ENCODE peak calls at places on chromosomes 4 and X, in four cellular contexts. One of them, this sample, is unnamed.

GRCh38 chr4:109947457-109947856 is 34.8 kb downstream of the EGF start:
- DNase-seq in HepG2: no peak
- DNase-seq in WTC11: no peak
- DNase-seq in K562: no peak
- DNase-seq in this sample: no peak

GRCh38 chr4:8274772-8275241 is 5.3 kb downstream of the HTRA3 start:
- DNase-seq in HepG2: no peak
- DNase-seq in WTC11: no peak
- DNase-seq in K562: no peak
- DNase-seq in this sample: no peak

GRCh38 chrX:153908219-153908875 is 3.9 kb downstream of the AVPR2 start:
- DNase-seq in HepG2: no peak
- DNase-seq in WTC11: no peak
- DNase-seq in K562: no peak
- DNase-seq in this sample: no peak

GRCh38 chr4:123462007-123462406 is 65.4 kb downstream of the SPRY1 start:
- DNase-seq in WTC11: no peak
- DNase-seq in K562: no peak
- DNase-seq in HepG2: peak
- DNase-seq in this sample: no peak

GRCh38 chr4:90246841-90247240 is 119.6 kb downstream of the CCSER1 start:
- DNase-seq in WTC11: no peak
- DNase-seq in K562: no peak
- DNase-seq in HepG2: no peak
- DNase-seq in this sample: no peak

GRCh38 chr4:101835121-101835904 is 44.8 kb downstream of the BANK1 start:
- DNase-seq in WTC11: no peak
- DNase-seq in HepG2: peak
- DNase-seq in K562: no peak
- DNase-seq in this sample: no peak

GRCh38 chrX:132741706-132742105 is 216.7 kb downstream of the HS6ST2 start:
- DNase-seq in WTC11: no peak
- DNase-seq in HepG2: no peak
- DNase-seq in K562: no peak
- DNase-seq in this sample: no peak

GRCh38 chrX:76893930-76894329 is 466.4 kb downstream of the MAGEE1 start:
- DNase-seq in K562: no peak
- DNase-seq in HepG2: no peak
- DNase-seq in WTC11: no peak
- DNase-seq in this sample: no peak

GRCh38 chr4:10983274-10983673 is 298.7 kb upstream of the CLNK start:
- DNase-seq in K562: no peak
- DNase-seq in HepG2: no peak
- DNase-seq in WTC11: no peak
- DNase-seq in this sample: no peak

GRCh38 chrX:34585561-34585960 is 71.5 kb downstream of the TMEM47 start:
- DNase-seq in WTC11: no peak
- DNase-seq in HepG2: no peak
- DNase-seq in K562: no peak
- DNase-seq in this sample: no peak

GRCh38 chr4:154349829-154350228 is 141.8 kb downstream of the DCHS2 start:
- DNase-seq in K562: no peak
- DNase-seq in HepG2: peak
- DNase-seq in WTC11: no peak
- DNase-seq in this sample: peak

GRCh38 chr4:176354884-176355283 is 35.1 kb downstream of the SPCS3 start:
- DNase-seq in WTC11: no peak
- DNase-seq in HepG2: no peak
- DNase-seq in K562: no peak
- DNase-seq in this sample: no peak

DNA sequence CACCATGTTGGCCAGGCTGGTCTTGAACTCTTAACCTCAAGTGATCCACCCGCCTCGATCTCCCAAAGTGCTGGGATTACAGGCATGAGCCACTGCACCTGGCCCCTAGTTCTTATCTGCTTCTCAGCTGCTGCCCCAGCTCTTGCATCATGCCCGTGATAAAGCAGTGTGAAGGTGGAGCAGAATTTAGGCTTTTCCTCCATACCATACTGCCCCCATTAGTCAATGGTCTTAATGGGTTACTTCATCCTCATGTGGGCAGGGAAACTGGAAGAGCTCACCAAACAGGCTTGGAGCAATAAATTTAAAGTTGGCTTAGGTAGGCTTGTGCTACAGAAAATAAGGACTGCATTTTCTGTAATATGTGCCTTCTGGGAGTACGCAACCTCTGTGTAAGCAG is 636.9 kb upstream of the BOD1L1 start:
- DNase-seq in K562: no peak
- DNase-seq in WTC11: peak
- DNase-seq in HepG2: no peak
- DNase-seq in this sample: no peak
- TF ChIP-seq ELF4 in K562: no peak
- TF ChIP-seq ELF4 in WTC11: no peak
- TF ChIP-seq ELF4 in HepG2: no peak
- TF ChIP-seq ELF4 in this sample: no peak

DNA sequence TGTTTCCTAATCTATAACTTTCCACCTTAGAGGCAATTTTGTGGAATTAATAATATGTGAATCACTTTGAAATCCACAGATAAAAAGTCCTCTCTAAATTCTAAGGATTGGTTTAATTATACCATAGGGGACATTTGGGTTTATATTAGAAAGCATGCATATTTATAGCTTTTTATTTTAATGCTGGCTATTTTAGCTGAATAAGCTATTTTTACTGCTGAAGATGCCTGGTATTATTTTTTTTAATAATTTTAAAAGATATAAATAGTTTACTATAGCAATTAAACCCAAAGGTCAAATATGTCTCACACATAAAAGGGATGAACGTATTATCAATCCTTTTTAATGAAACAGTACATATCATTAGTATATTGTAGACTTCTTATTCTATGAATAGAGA is 415.4 kb downstream of the MAGEB5 start:
- DNase-seq in HepG2: no peak
- DNase-seq in WTC11: no peak
- DNase-seq in K562: no peak
- DNase-seq in this sample: no peak
- TF ChIP-seq ELF4 in HepG2: no peak
- TF ChIP-seq ELF4 in WTC11: no peak
- TF ChIP-seq ELF4 in K562: no peak
- TF ChIP-seq ELF4 in this sample: no peak

GRCh38 chrX:11205796-11206195 is 87.4 kb upstream of the AMELX start:
- DNase-seq in WTC11: no peak
- DNase-seq in HepG2: no peak
- DNase-seq in K562: no peak
- DNase-seq in this sample: no peak

GRCh38 chrX:11214346-11215190 is 78.6 kb upstream of the AMELX start:
- DNase-seq in HepG2: no peak
- DNase-seq in K562: no peak
- DNase-seq in WTC11: no peak
- DNase-seq in this sample: no peak

GRCh38 chrX:11209798-11210197 is 83.4 kb upstream of the AMELX start:
- DNase-seq in HepG2: no peak
- DNase-seq in WTC11: no peak
- DNase-seq in K562: no peak
- DNase-seq in this sample: no peak

GRCh38 chrX:11212741-11213140 is 80.5 kb upstream of the AMELX start:
- DNase-seq in K562: peak
- DNase-seq in HepG2: no peak
- DNase-seq in WTC11: peak
- DNase-seq in this sample: no peak

GRCh38 chrX:11210397-11210796 is 82.8 kb upstream of the AMELX start:
- DNase-seq in HepG2: no peak
- DNase-seq in WTC11: no peak
- DNase-seq in K562: no peak
- DNase-seq in this sample: no peak
- TF ChIP-seq ELF4 in HepG2: no peak
- TF ChIP-seq ELF4 in WTC11: no peak
- TF ChIP-seq ELF4 in K562: no peak
- TF ChIP-seq ELF4 in this sample: no peak

GRCh38 chrX:115948018-115948923 is 222.3 kb upstream of the AGTR2 start:
- DNase-seq in WTC11: no peak
- DNase-seq in HepG2: peak
- DNase-seq in K562: no peak
- DNase-seq in this sample: peak
- TF ChIP-seq ELF4 in WTC11: no peak
- TF ChIP-seq ELF4 in HepG2: no peak
- TF ChIP-seq ELF4 in K562: no peak
- TF ChIP-seq ELF4 in this sample: no peak

DNA sequence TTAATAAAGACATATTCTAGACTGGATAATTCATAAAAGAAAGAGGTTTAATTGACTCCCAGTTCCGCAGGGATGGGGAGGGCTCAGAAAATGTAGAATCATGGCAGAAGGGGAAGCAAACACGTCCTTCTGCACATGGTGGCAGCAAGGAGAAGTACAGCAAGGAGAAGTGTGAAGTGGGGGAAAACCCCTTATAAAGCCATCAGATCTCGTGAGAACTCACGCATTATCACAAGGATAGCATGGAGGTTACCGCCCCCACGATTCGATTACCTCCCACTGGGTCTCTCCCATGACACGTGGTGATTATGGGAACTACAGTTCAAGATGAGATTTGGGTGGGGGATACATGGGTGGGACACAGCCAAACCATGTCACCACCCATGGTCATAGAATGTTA is 58.3 kb downstream of the MTNR1A start:
- DNase-seq in WTC11: no peak
- DNase-seq in HepG2: no peak
- DNase-seq in K562: no peak
- DNase-seq in this sample: no peak
- TF ChIP-seq ELF4 in WTC11: no peak
- TF ChIP-seq ELF4 in HepG2: no peak
- TF ChIP-seq ELF4 in K562: no peak
- TF ChIP-seq ELF4 in this sample: no peak

GRCh38 chr4:91958651-91959050 is 345.1 kb upstream of the GRID2 start:
- DNase-seq in HepG2: no peak
- DNase-seq in WTC11: peak
- DNase-seq in K562: no peak
- DNase-seq in this sample: peak
- TF ChIP-seq ELF4 in HepG2: no peak
- TF ChIP-seq ELF4 in WTC11: no peak
- TF ChIP-seq ELF4 in K562: no peak
- TF ChIP-seq ELF4 in this sample: no peak

DNA sequence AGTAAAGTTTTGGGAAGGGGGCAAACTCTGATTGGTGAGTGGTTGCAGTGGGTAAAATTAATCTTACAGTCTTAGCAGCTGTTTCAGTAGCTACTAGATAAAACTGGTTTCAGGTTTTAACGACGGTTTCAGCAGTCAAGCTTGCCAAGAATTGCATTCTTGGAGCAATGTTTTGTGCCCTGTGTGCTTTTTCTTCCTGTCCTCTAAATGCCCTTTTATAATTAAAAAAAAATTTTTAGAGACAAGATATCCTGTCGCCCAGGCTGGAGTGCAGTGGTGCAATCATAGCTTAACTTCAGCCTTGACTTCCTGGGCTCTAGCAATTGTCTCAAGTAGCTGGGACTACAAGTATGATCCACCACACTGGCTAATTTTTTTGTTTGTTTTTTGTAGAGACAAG is 6.3 kb upstream of the PPEF2 start:
- DNase-seq in K562: no peak
- DNase-seq in WTC11: no peak
- DNase-seq in HepG2: no peak
- DNase-seq in this sample: no peak
- TF ChIP-seq ELF4 in K562: no peak
- TF ChIP-seq ELF4 in WTC11: no peak
- TF ChIP-seq ELF4 in HepG2: no peak
- TF ChIP-seq ELF4 in this sample: no peak